ENCODE peak calls at places on chromosomes 4 and X, in seven cellular contexts. B, P, C, G, M, J and E are unnamed samples.

GRCh38 chrX:39688576-39689373 is 409.0 kb downstream of the BCOR start:
- DNase-seq in B (peak; percentile 22), P (peak; percentile 30), C (no peak), G (peak; percentile 35), M (peak; percentile 79), J (peak; percentile 51), E (no peak)

GRCh38 chr4:183478926-183479325 is 25.9 kb upstream of the ING2 start:
- DNase-seq in B (no peak), P (no peak), C (no peak), G (no peak), M (no peak), J (no peak), E (no peak)

GRCh38 chr4:88757067-88757466 is 59.4 kb upstream of the NAP1L5 start:
- DNase-seq in B (no peak), P (no peak), C (no peak), G (no peak), M (no peak), J (no peak), E (no peak)

GRCh38 chrX:69808375-69808774 is 192.5 kb downstream of the EDA start:
- DNase-seq in B (no peak), P (no peak), C (no peak), G (no peak), M (no peak), J (no peak), E (peak; percentile 57)

GRCh38 chr4:181017038-181017437 is 1226.2 kb upstream of the TENM3 start:
- DNase-seq in B (no peak), P (no peak), C (no peak), G (no peak), M (no peak), J (no peak), E (no peak)

GRCh38 chrX:138756234-138756633 is 44.7 kb upstream of the FGF13 start:
- DNase-seq in B (no peak), P (peak; percentile 57), C (no peak), G (peak; percentile 37), M (peak; percentile 67), J (peak; percentile 23), E (no peak)

GRCh38 chrX:118038614-118039365 is 77.8 kb downstream of the KLHL13 start:
- DNase-seq in B (no peak), P (peak; percentile 36), C (no peak), G (peak; percentile 37), M (no peak), J (peak; percentile 25), E (no peak)

GRCh38 chr4:113844369-113844768 is 82.8 kb upstream of the CAMK2D start:
- DNase-seq in B (no peak), P (no peak), C (no peak), G (no peak), M (no peak), J (no peak), E (no peak)

GRCh38 chrX:16023790-16024734 is 99.3 kb upstream of the GRPR start:
- DNase-seq in B (no peak), P (peak; percentile 75), C (peak; percentile 65), G (peak; percentile 80), M (no peak), J (no peak), E (no peak)

GRCh38 chrX:120380699-120381098 is 18.8 kb downstream of the ATP1B4 start:
- DNase-seq in B (peak; percentile 4), P (peak; percentile 46), C (peak; percentile 29), G (peak; percentile 28), M (peak; percentile 67), J (no peak), E (peak; percentile 52)

GRCh38 chrX:45767021-45767491 is 566.4 kb upstream of the DIPK2B start:
- DNase-seq in B (no peak), P (peak; percentile 50), C (no peak), G (peak; percentile 75), M (no peak), J (no peak), E (no peak)

GRCh38 chr4:7763788-7764187 is 175.9 kb downstream of the AFAP1 start:
- DNase-seq in B (no peak), P (peak; percentile 60), C (no peak), G (peak; percentile 46), M (no peak), J (no peak), E (no peak)

GRCh38 chr4:105679186-105679585 is 29.3 kb downstream of the INTS12 start:
- DNase-seq in B (no peak), P (peak; percentile 21), C (no peak), G (no peak), M (no peak), J (no peak), E (no peak)

GRCh38 chrX:31423575-31424284 is 351.9 kb upstream of the FTHL17 start:
- DNase-seq in B (peak; percentile 14), P (peak; percentile 59), C (no peak), G (peak; percentile 20), M (peak; percentile 47), J (peak; percentile 21), E (peak; percentile 24)

GRCh38 chr4:187235456-187236170 is 512.0 kb upstream of the FAT1 start:
- DNase-seq in B (peak; percentile 49), P (peak; percentile 16), C (no peak), G (no peak), M (no peak), J (no peak), E (no peak)

GRCh38 chr4:72631296-72631695 is 62.3 kb upstream of the ADAMTS3 start:
- DNase-seq in B (no peak), P (peak; percentile 93), C (no peak), G (peak; percentile 93), M (no peak), J (peak; percentile 34), E (no peak)

GRCh38 chr4:76252271-76252653 is 741 bp downstream of the FAM47E start:
- DNase-seq in B (no peak), P (no peak), C (no peak), G (no peak), M (no peak), J (no peak), E (no peak)
- H3K4me3 ChIP-seq in B (peak overlapping the region; percentile 66), P (no peak overlapping the region), C (no peak overlapping the region), G (no peak overlapping the region), M (peak overlapping the region; percentile 54), J (peak overlapping the region; percentile 79), E (no peak overlapping the region)

DNA sequence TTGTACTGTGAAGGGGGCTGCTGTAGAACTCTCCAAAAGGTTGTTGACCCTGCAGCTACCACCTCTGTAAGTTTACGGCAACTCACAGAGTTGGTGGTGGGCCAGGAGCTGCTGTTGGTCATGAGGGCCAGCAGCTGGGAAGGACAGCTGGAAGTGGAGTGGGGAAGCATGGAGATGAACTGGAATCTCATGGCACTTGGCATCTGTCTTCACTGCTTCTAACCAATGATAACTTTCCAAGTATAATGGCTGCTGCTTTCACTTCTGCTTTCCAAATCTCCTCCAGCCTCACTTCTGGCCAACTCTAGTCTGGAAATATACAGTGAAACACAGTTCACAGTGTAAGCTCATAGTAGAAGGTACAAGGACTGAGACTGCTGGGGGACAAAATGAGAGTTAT is 126.5 kb upstream of the INTU start:
- DNase-seq in B (no peak), P (no peak), C (no peak), G (no peak), M (no peak), J (no peak), E (no peak)
- H3K4me3 ChIP-seq in B (no peak overlapping the region), P (no peak overlapping the region), C (no peak overlapping the region), G (no peak overlapping the region), M (no peak overlapping the region), J (no peak overlapping the region), E (no peak overlapping the region)

GRCh38 chrX:12410523-12410922 is 272.2 kb downstream of the FRMPD4 start:
- DNase-seq in B (no peak), P (no peak), C (no peak), G (no peak), M (no peak), J (no peak), E (no peak)

GRCh38 chrX:12411831-12412230 is 273.6 kb downstream of the FRMPD4 start:
- DNase-seq in B (no peak), P (no peak), C (no peak), G (no peak), M (no peak), J (no peak), E (no peak)

GRCh38 chrX:12412561-12412960 is 274.3 kb downstream of the FRMPD4 start:
- DNase-seq in B (no peak), P (no peak), C (no peak), G (no peak), M (no peak), J (no peak), E (no peak)
- H3K4me3 ChIP-seq in B (no peak overlapping the region), P (no peak overlapping the region), C (no peak overlapping the region), G (no peak overlapping the region), M (no peak overlapping the region), J (no peak overlapping the region), E (no peak overlapping the region)

GRCh38 chrX:17741123-17741511 is 3.8 kb downstream of the SCML1 start:
- DNase-seq in B (no peak), P (no peak), C (no peak), G (no peak), M (no peak), J (no peak), E (no peak)

GRCh38 chrX:17737707-17738001 is 361 bp downstream of the SCML1 start:
- DNase-seq in B (no peak), P (no peak), C (no peak), G (no peak), M (no peak), J (no peak), E (no peak)

GRCh38 chrX:17738002-17738713 is 865 bp downstream of the SCML1 start:
- DNase-seq in B (peak; percentile 25), P (peak; percentile 42), C (no peak), G (peak; percentile 51), M (peak; percentile 46), J (peak; percentile 41), E (peak; percentile 74)

GRCh38 chrX:17738737-17739535 is 1.6 kb downstream of the SCML1 start:
- DNase-seq in B (no peak), P (no peak), C (no peak), G (no peak), M (no peak), J (no peak), E (peak; percentile 2)

GRCh38 chrX:17740137-17741122 is 3.1 kb downstream of the SCML1 start:
- DNase-seq in B (no peak), P (no peak), C (no peak), G (no peak), M (no peak), J (no peak), E (no peak)
- H3K4me3 ChIP-seq in B (no peak overlapping the region), P (no peak overlapping the region), C (no peak overlapping the region), G (no peak overlapping the region), M (no peak overlapping the region), J (no peak overlapping the region), E (no peak overlapping the region)

DNA sequence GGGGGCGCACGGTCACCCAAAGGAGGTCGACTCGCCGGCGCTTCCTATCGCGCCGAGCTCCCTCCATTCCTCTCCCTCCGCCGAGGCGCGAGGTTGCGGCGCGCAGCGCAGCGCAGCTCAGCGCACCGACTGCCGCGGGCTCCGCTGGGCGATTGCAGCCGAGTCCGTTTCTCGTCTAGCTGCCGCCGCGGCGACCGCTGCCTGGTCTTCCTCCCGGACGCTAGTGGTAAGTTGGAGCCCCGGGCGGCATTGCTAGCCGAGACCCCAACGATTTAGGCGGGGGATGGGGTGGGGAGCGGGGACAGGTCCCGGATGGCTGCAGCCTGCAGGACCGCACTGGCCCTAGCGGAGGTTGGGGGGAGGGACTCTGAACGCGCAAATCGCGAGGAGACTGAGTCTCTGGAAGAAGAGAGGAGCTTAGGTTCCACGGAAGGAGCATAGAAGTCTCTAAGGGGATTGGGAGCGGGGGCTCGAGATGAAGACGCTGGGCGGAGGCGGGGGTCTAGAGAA is 603 bp downstream of the HTR2C start:
- DNase-seq in B (no peak), P (no peak), C (no peak), G (no peak), M (peak; percentile 63), J (no peak), E (no peak)
- H3K4me3 ChIP-seq in B (no peak overlapping the region), P (no peak overlapping the region), C (no peak overlapping the region), G (no peak overlapping the region), M (peak overlapping the region; percentile 60), J (peak overlapping the region; percentile 30), E (no peak overlapping the region)